ENCODE peak calls at places on chromosomes 5 and 9, in seven cellular contexts. One of them, this sample, is unnamed.

GRCh38 chr9:134321957-134322741 is 4.1 kb upstream of the RXRA start:
- DNase-seq in KBM-7: no peak
- DNase-seq in hippocampal formation: no peak
- DNase-seq in KG1: no peak
- DNase-seq in hypothalamus: no peak
- DNase-seq in fibroblast of pulmonary artery: no peak
- DNase-seq in endothelial cell: no peak
- DNase-seq in this sample: no peak

GRCh38 chr5:57816108-57816507 is 333.5 kb upstream of the ACTBL2 start:
- DNase-seq in fibroblast of pulmonary artery: peak; percentile 96
- DNase-seq in hippocampal formation: no peak
- DNase-seq in KBM-7: no peak
- DNase-seq in hypothalamus: no peak
- DNase-seq in endothelial cell: no peak
- DNase-seq in KG1: no peak
- DNase-seq in this sample: no peak

GRCh38 chr5:4883388-4883787 is 256.7 kb upstream of the ADAMTS16 start:
- DNase-seq in hypothalamus: no peak
- DNase-seq in KG1: no peak
- DNase-seq in fibroblast of pulmonary artery: no peak
- DNase-seq in endothelial cell: no peak
- DNase-seq in KBM-7: no peak
- DNase-seq in hippocampal formation: no peak
- DNase-seq in this sample: no peak

GRCh38 chr9:5800969-5801738 is 31.8 kb downstream of the ERMP1 start:
- DNase-seq in KG1: no peak
- DNase-seq in hippocampal formation: no peak
- DNase-seq in KBM-7: no peak
- DNase-seq in endothelial cell: no peak
- DNase-seq in hypothalamus: no peak
- DNase-seq in fibroblast of pulmonary artery: no peak
- DNase-seq in this sample: peak; percentile 56

GRCh38 chr5:79806741-79807140 is 117.1 kb downstream of the CMYA5 start:
- DNase-seq in KBM-7: no peak
- DNase-seq in endothelial cell: no peak
- DNase-seq in hippocampal formation: peak; percentile 35
- DNase-seq in fibroblast of pulmonary artery: peak; percentile 7
- DNase-seq in KG1: no peak
- DNase-seq in hypothalamus: peak; percentile 28
- DNase-seq in this sample: no peak

GRCh38 chr5:135498662-135498995 is 37.1 kb downstream of the NEUROG1 start:
- DNase-seq in fibroblast of pulmonary artery: no peak
- DNase-seq in hypothalamus: no peak
- DNase-seq in KBM-7: no peak
- DNase-seq in hippocampal formation: no peak
- DNase-seq in endothelial cell: no peak
- DNase-seq in KG1: no peak
- DNase-seq in this sample: peak; percentile 78

GRCh38 chr5:141182248-141182647 is at the start of gene PCDHB16:
- DNase-seq in KBM-7: no peak
- DNase-seq in fibroblast of pulmonary artery: peak; percentile 16
- DNase-seq in hippocampal formation: peak; percentile 6
- DNase-seq in hypothalamus: no peak
- DNase-seq in KG1: no peak
- DNase-seq in endothelial cell: peak; percentile 60
- DNase-seq in this sample: peak; percentile 35

GRCh38 chr5:77761606-77762005 is 14.5 kb downstream of the TBCA start:
- DNase-seq in endothelial cell: no peak
- DNase-seq in KBM-7: no peak
- DNase-seq in hippocampal formation: no peak
- DNase-seq in KG1: no peak
- DNase-seq in fibroblast of pulmonary artery: no peak
- DNase-seq in hypothalamus: no peak
- DNase-seq in this sample: no peak

GRCh38 chr9:136787690-136788400 is 3.3 kb upstream of the TMEM141 start:
- DNase-seq in fibroblast of pulmonary artery: peak; percentile 68
- DNase-seq in hypothalamus: peak; percentile 59
- DNase-seq in hippocampal formation: peak; percentile 62
- DNase-seq in KBM-7: peak; percentile 80
- DNase-seq in KG1: peak; percentile 69
- DNase-seq in endothelial cell: peak; percentile 78
- DNase-seq in this sample: peak; percentile 82

GRCh38 chr5:137036630-137037029 is 462.5 kb downstream of the SPOCK1 start:
- DNase-seq in fibroblast of pulmonary artery: no peak
- DNase-seq in hypothalamus: no peak
- DNase-seq in hippocampal formation: no peak
- DNase-seq in KG1: no peak
- DNase-seq in endothelial cell: peak; percentile 19
- DNase-seq in KBM-7: no peak
- DNase-seq in this sample: peak; percentile 93

GRCh38 chr9:86080112-86080579 is 19.2 kb downstream of the GOLM1 start:
- DNase-seq in hippocampal formation: no peak
- DNase-seq in endothelial cell: no peak
- DNase-seq in fibroblast of pulmonary artery: no peak
- DNase-seq in KBM-7: no peak
- DNase-seq in hypothalamus: no peak
- DNase-seq in KG1: no peak
- DNase-seq in this sample: peak; percentile 69

GRCh38 chr9:125409217-125409636 is 147.6 kb downstream of the GAPVD1 start:
- DNase-seq in hippocampal formation: no peak
- DNase-seq in endothelial cell: no peak
- DNase-seq in KBM-7: no peak
- DNase-seq in hypothalamus: no peak
- DNase-seq in KG1: no peak
- DNase-seq in fibroblast of pulmonary artery: no peak
- DNase-seq in this sample: peak; percentile 61

GRCh38 chr9:123353984-123354591 is 1.9 kb upstream of the CRB2 start:
- DNase-seq in fibroblast of pulmonary artery: peak; percentile 63
- DNase-seq in hippocampal formation: peak; percentile 24
- DNase-seq in KBM-7: peak; percentile 71
- DNase-seq in hypothalamus: peak; percentile 79
- DNase-seq in endothelial cell: peak; percentile 88
- DNase-seq in KG1: no peak
- DNase-seq in this sample: peak; percentile 77

GRCh38 chr5:126514159-126515141 is 80.6 kb downstream of the ALDH7A1 start:
- DNase-seq in KG1: no peak
- DNase-seq in KBM-7: no peak
- DNase-seq in fibroblast of pulmonary artery: peak; percentile 58
- DNase-seq in endothelial cell: no peak
- DNase-seq in hippocampal formation: no peak
- DNase-seq in hypothalamus: no peak
- DNase-seq in this sample: no peak

GRCh38 chr5:94830520-94830919 is 212.1 kb downstream of the SLF1 start:
- DNase-seq in endothelial cell: no peak
- DNase-seq in hippocampal formation: no peak
- DNase-seq in KG1: no peak
- DNase-seq in fibroblast of pulmonary artery: peak; percentile 8
- DNase-seq in KBM-7: no peak
- DNase-seq in hypothalamus: no peak
- DNase-seq in this sample: peak; percentile 58

GRCh38 chr9:90009447-90009846 is 404.6 kb downstream of the GADD45G start:
- DNase-seq in endothelial cell: no peak
- DNase-seq in fibroblast of pulmonary artery: no peak
- DNase-seq in hypothalamus: no peak
- DNase-seq in KG1: peak; percentile 57
- DNase-seq in hippocampal formation: no peak
- DNase-seq in KBM-7: peak; percentile 3
- DNase-seq in this sample: no peak

GRCh38 chr9:85859751-85860150 is 81.2 kb upstream of the NAA35 start:
- DNase-seq in hypothalamus: no peak
- DNase-seq in hippocampal formation: no peak
- DNase-seq in endothelial cell: no peak
- DNase-seq in KBM-7: no peak
- DNase-seq in KG1: no peak
- DNase-seq in fibroblast of pulmonary artery: no peak
- DNase-seq in this sample: peak; percentile 43

GRCh38 chr5:147460380-147460779 is 49.5 kb downstream of the DPYSL3 start:
- DNase-seq in KG1: no peak
- DNase-seq in hypothalamus: no peak
- DNase-seq in endothelial cell: no peak
- DNase-seq in hippocampal formation: no peak
- DNase-seq in fibroblast of pulmonary artery: no peak
- DNase-seq in KBM-7: no peak
- DNase-seq in this sample: no peak

GRCh38 chr9:38331141-38331540 is 61.4 kb upstream of the ALDH1B1 start:
- DNase-seq in fibroblast of pulmonary artery: no peak
- DNase-seq in hypothalamus: no peak
- DNase-seq in KG1: no peak
- DNase-seq in KBM-7: no peak
- DNase-seq in hippocampal formation: no peak
- DNase-seq in endothelial cell: no peak
- DNase-seq in this sample: no peak

GRCh38 chr5:81204205-81204604 is 28.9 kb upstream of the CKMT2 start:
- DNase-seq in KBM-7: no peak
- DNase-seq in endothelial cell: no peak
- DNase-seq in hypothalamus: no peak
- DNase-seq in KG1: no peak
- DNase-seq in hippocampal formation: no peak
- DNase-seq in fibroblast of pulmonary artery: no peak
- DNase-seq in this sample: no peak

GRCh38 chr9:88696501-88696900 is 161.5 kb downstream of the NXNL2 start:
- DNase-seq in endothelial cell: no peak
- DNase-seq in hippocampal formation: no peak
- DNase-seq in KG1: no peak
- DNase-seq in KBM-7: no peak
- DNase-seq in hypothalamus: no peak
- DNase-seq in fibroblast of pulmonary artery: no peak
- DNase-seq in this sample: no peak

GRCh38 chr5:79702606-79703380 is 13.2 kb downstream of the CMYA5 start:
- DNase-seq in hippocampal formation: no peak
- DNase-seq in KG1: no peak
- DNase-seq in endothelial cell: peak; percentile 54
- DNase-seq in hypothalamus: no peak
- DNase-seq in fibroblast of pulmonary artery: peak; percentile 60
- DNase-seq in KBM-7: peak; percentile 28
- DNase-seq in this sample: peak; percentile 33

GRCh38 chr9:123338710-123339665 is 17.0 kb upstream of the CRB2 start:
- DNase-seq in hippocampal formation: no peak
- DNase-seq in KG1: no peak
- DNase-seq in KBM-7: peak; percentile 97
- DNase-seq in fibroblast of pulmonary artery: peak; percentile 44
- DNase-seq in hypothalamus: no peak
- DNase-seq in endothelial cell: no peak
- DNase-seq in this sample: no peak

GRCh38 chr5:31819926-31820516 is 181.1 kb downstream of the PDZD2 start:
- DNase-seq in hypothalamus: no peak
- DNase-seq in KG1: no peak
- DNase-seq in endothelial cell: no peak
- DNase-seq in hippocampal formation: no peak
- DNase-seq in KBM-7: no peak
- DNase-seq in fibroblast of pulmonary artery: no peak
- DNase-seq in this sample: no peak

GRCh38 chr9:116322521-116322920 is 168.9 kb downstream of the PAPPA start:
- DNase-seq in KBM-7: no peak
- DNase-seq in hippocampal formation: no peak
- DNase-seq in hypothalamus: no peak
- DNase-seq in KG1: no peak
- DNase-seq in endothelial cell: no peak
- DNase-seq in fibroblast of pulmonary artery: peak; percentile 58
- DNase-seq in this sample: no peak

GRCh38 chr5:177445052-177446016 is 1.3 kb upstream of the PRR7 start:
- DNase-seq in KBM-7: peak; percentile 37
- DNase-seq in hypothalamus: no peak
- DNase-seq in endothelial cell: no peak
- DNase-seq in KG1: no peak
- DNase-seq in hippocampal formation: no peak
- DNase-seq in fibroblast of pulmonary artery: no peak
- DNase-seq in this sample: no peak

GRCh38 chr5:10660720-10661387 is 97.0 kb downstream of the ANKRD33B start:
- DNase-seq in endothelial cell: no peak
- DNase-seq in hypothalamus: no peak
- DNase-seq in KG1: no peak
- DNase-seq in hippocampal formation: no peak
- DNase-seq in KBM-7: no peak
- DNase-seq in fibroblast of pulmonary artery: no peak
- DNase-seq in this sample: no peak

This sample was measured in NCI-H69.